ENCODE peak calls at places on chromosomes 6 and 20, in seven cellular contexts. J is body of pancreas, I is tibial artery, C is dorsolateral prefrontal cortex, T is BE2C, Y is lower leg skin, V is AG09309. U is an unnamed sample.

GRCh38 chr20:17059465-17059864 is 167.4 kb upstream of the PCSK2 start:
- DNase-seq in J (no peak), I (no peak), C (no peak), T (peak), Y (no peak), V (no peak), U (no peak)

GRCh38 chr6:137552146-137552545 is 58.0 kb upstream of the OLIG3 start:
- DNase-seq in J (no peak), I (no peak), C (no peak), T (no peak), Y (no peak), V (no peak), U (no peak)

GRCh38 chr20:57751411-57751810 is 41.6 kb upstream of the PMEPA1 start:
- DNase-seq in J (no peak), I (peak), C (no peak), T (no peak), Y (no peak), V (no peak), U (no peak)

GRCh38 chr6:106782524-106783265 is 153.3 kb downstream of the QRSL1 start:
- DNase-seq in J (peak), I (no peak), C (no peak), T (no peak), Y (no peak), V (no peak), U (no peak)

GRCh38 chr20:19806806-19807691 is 49.0 kb downstream of the RIN2 start:
- DNase-seq in J (peak), I (no peak), C (no peak), T (no peak), Y (no peak), V (no peak), U (peak)

GRCh38 chr6:137013031-137013430 is 31.7 kb downstream of the IL20RA start:
- DNase-seq in J (no peak), I (no peak), C (no peak), T (no peak), Y (no peak), V (no peak), U (peak)

GRCh38 chr20:62339647-62340062 is 27.5 kb downstream of the LAMA5 start:
- DNase-seq in J (no peak), I (no peak), C (no peak), T (no peak), Y (no peak), V (no peak), U (no peak)

GRCh38 chr20:39799366-39799965 is 837.3 kb downstream of the DHX35 start:
- DNase-seq in J (no peak), I (no peak), C (no peak), T (no peak), Y (no peak), V (no peak), U (no peak)

GRCh38 chr6:46828939-46829338 is 35.8 kb downstream of the MEP1A start:
- DNase-seq in J (no peak), I (no peak), C (no peak), T (no peak), Y (no peak), V (no peak), U (no peak)

GRCh38 chr20:36856196-36856595 is 19.7 kb upstream of the TLDC2 start:
- DNase-seq in J (no peak), I (no peak), C (no peak), T (no peak), Y (no peak), V (no peak), U (peak)

GRCh38 chr6:24574809-24575208 is 71.2 kb downstream of the KIAA0319 start:
- DNase-seq in J (no peak), I (peak), C (no peak), T (peak), Y (no peak), V (no peak), U (no peak)

GRCh38 chr6:84769247-84769646 is 4.8 kb upstream of the TBX18 start:
- DNase-seq in J (no peak), I (no peak), C (no peak), T (no peak), Y (no peak), V (no peak), U (no peak)

GRCh38 chr6:157223021-157223430 is 100.3 kb downstream of the TMEM242 start:
- DNase-seq in J (peak), I (no peak), C (peak), T (no peak), Y (peak), V (no peak), U (no peak)

GRCh38 chr6:75946146-75946831 is 126.2 kb downstream of the IMPG1 start:
- DNase-seq in J (no peak), I (no peak), C (no peak), T (no peak), Y (no peak), V (no peak), U (no peak)

GRCh38 chr6:119280080-119280479 is 69.5 kb downstream of the MAN1A1 start:
- DNase-seq in J (no peak), I (no peak), C (no peak), T (no peak), Y (no peak), V (no peak), U (no peak)

GRCh38 chr20:18005170-18005989 is 36.6 kb downstream of the MGME1 start:
- DNase-seq in J (no peak), I (no peak), C (peak), T (no peak), Y (peak), V (no peak), U (no peak)

GRCh38 chr6:84663866-84664265 is 100.5 kb downstream of the TBX18 start:
- DNase-seq in J (no peak), I (no peak), C (no peak), T (no peak), Y (no peak), V (no peak), U (peak)

GRCh38 chr6:50843842-50844241 is 25.2 kb downstream of the TFAP2B start:
- DNase-seq in J (no peak), I (no peak), C (no peak), T (no peak), Y (peak), V (no peak), U (no peak)

GRCh38 chr6:90000864-90001731 is 106.8 kb downstream of the GJA10 start:
- DNase-seq in J (no peak), I (no peak), C (no peak), T (peak), Y (no peak), V (no peak), U (no peak)

GRCh38 chr6:136094812-136095211 is 155.3 kb downstream of the MTFR2 start:
- DNase-seq in J (no peak), I (no peak), C (no peak), T (no peak), Y (no peak), V (no peak), U (no peak)

GRCh38 chr20:53926428-53927028 is 143.9 kb downstream of the BCAS1 start:
- DNase-seq in J (no peak), I (no peak), C (no peak), T (no peak), Y (peak), V (peak), U (peak)

GRCh38 chr20:36808317-36809257 is 35.0 kb upstream of the DSN1 start:
- DNase-seq in J (peak), I (peak), C (no peak), T (peak), Y (peak), V (peak), U (peak)

GRCh38 chr6:121158438-121158837 is 175.8 kb downstream of the TBC1D32 start:
- DNase-seq in J (no peak), I (no peak), C (no peak), T (no peak), Y (no peak), V (no peak), U (peak)

GRCh38 chr20:15224199-15224598 is 886.8 kb upstream of the FLRT3 start:
- DNase-seq in J (no peak), I (no peak), C (no peak), T (no peak), Y (no peak), V (no peak), U (no peak)

GRCh38 chr20:2297352-2297717 is 1.5 kb downstream of the TGM3 start:
- DNase-seq in J (peak), I (no peak), C (no peak), T (no peak), Y (peak), V (no peak), U (no peak)

GRCh38 chr6:70353343-70353913 is 50.5 kb upstream of the COL9A1 start:
- DNase-seq in J (no peak), I (no peak), C (no peak), T (no peak), Y (no peak), V (no peak), U (no peak)

GRCh38 chr20:1943267-1944002 is 48.2 kb downstream of the SIRPA start:
- DNase-seq in J (peak), I (peak), C (no peak), T (no peak), Y (peak), V (no peak), U (peak)

GRCh38 chr20:13800728-13801134 is 15.9 kb downstream of the NDUFAF5 start:
- DNase-seq in J (peak), I (peak), C (peak), T (peak), Y (peak), V (peak), U (peak)

GRCh38 chr6:56693246-56693607 is 50.5 kb upstream of the DST start:
- DNase-seq in J (peak), I (peak), C (peak), T (no peak), Y (peak), V (peak), U (peak)

GRCh38 chr6:166543603-166544293 is 42.7 kb downstream of the RAMACL start:
- DNase-seq in J (no peak), I (no peak), C (no peak), T (no peak), Y (peak), V (no peak), U (no peak)

GRCh38 chr20:26218301-26218700 is 521.6 kb upstream of the ZNF337 start:
- DNase-seq in J (no peak), I (no peak), C (no peak), T (no peak), Y (no peak), V (no peak), U (peak)

GRCh38 chr20:14451458-14451857 is 114.0 kb upstream of the FLRT3 start:
- DNase-seq in J (no peak), I (no peak), C (no peak), T (peak), Y (no peak), V (no peak), U (no peak)

GRCh38 chr20:4811661-4812181 is 90.0 kb downstream of the PRND start:
- DNase-seq in J (no peak), I (peak), C (no peak), T (no peak), Y (peak), V (no peak), U (no peak)

GRCh38 chr20:58878399-58878798 is 25.9 kb downstream of the GNAS start:
- DNase-seq in J (no peak), I (no peak), C (no peak), T (no peak), Y (no peak), V (no peak), U (no peak)
- H3K4me3 ChIP-seq in J (no peak), I (no peak), C (no peak), T (peak), Y (no peak), V (no peak), U (no peak)

DNA sequence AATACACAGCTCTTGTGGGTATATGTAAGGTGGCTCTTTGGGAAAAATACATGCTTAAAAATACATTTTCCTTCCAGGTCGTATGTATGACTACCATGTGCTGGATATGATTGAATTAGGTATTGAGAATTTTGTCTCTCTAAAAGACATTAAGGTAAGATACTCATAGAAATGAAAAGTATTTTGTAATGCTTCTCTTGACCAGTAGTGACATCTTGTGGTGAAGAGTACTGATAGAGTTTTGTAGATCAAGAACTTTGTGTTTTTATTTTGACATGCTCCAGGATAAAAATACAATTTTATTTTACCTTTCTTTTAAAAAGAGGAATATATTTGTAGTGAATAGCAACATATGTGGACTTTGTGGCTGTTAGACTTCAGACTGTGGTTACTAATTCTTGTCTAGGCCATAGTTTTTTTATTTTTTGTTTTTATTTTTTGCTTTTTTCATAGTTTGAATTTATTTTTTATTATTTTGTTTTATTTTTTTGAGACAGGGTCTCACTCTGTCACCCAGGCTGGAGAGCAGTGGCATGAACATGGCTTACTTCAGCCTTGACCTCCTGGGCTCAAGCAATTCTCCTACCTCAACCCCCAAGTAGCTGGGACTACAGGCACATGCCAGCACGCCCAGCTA is 17.9 kb downstream of the RPF2 start:
- DNase-seq in J (no peak), I (no peak), C (no peak), T (no peak), Y (no peak), V (no peak), U (peak)
- TF ChIP-seq CTCF in J (peak), I (peak), C (peak), T (peak), Y (no peak), V (peak), U (peak)

GRCh38 chr6:27668442-27669275 is 195.8 kb upstream of the ZNF184 start:
- DNase-seq in J (peak), I (no peak), C (no peak), T (peak), Y (no peak), V (no peak), U (peak)
- H3K4me3 ChIP-seq in J (no peak), I (no peak), C (peak), T (peak), Y (no peak), V (no peak), U (peak)

GRCh38 chr6:894274-894673 is 201.3 kb upstream of the EXOC2 start:
- DNase-seq in J (no peak), I (no peak), C (no peak), T (no peak), Y (no peak), V (no peak), U (no peak)
- TF ChIP-seq CTCF in J (no peak), I (no peak), C (no peak), T (peak), Y (no peak), V (no peak), U (peak)

GRCh38 chr20:24990810-24991252 is 1.7 kb downstream of the APMAP start:
- DNase-seq in J (no peak), I (no peak), C (peak), T (no peak), Y (peak), V (no peak), U (no peak)
- H3K4me3 ChIP-seq in J (no peak), I (no peak), C (peak), T (peak), Y (no peak), V (no peak), U (no peak)

GRCh38 chr20:50095476-50096078 is 17.4 kb downstream of the UBE2V1 start:
- DNase-seq in J (no peak), I (no peak), C (no peak), T (no peak), Y (peak), V (no peak), U (no peak)

GRCh38 chr20:50094522-50094921 is 18.4 kb downstream of the UBE2V1 start:
- DNase-seq in J (no peak), I (no peak), C (no peak), T (no peak), Y (no peak), V (no peak), U (no peak)

GRCh38 chr20:50089787-50090177 is 23.2 kb downstream of the UBE2V1 start:
- DNase-seq in J (no peak), I (no peak), C (no peak), T (no peak), Y (peak), V (no peak), U (no peak)

GRCh38 chr20:50093240-50093639 is 19.7 kb downstream of the UBE2V1 start:
- DNase-seq in J (no peak), I (no peak), C (no peak), T (no peak), Y (no peak), V (no peak), U (no peak)

GRCh38 chr20:50092436-50092835 is 20.5 kb downstream of the UBE2V1 start:
- DNase-seq in J (no peak), I (no peak), C (no peak), T (no peak), Y (no peak), V (no peak), U (peak)
- TF ChIP-seq CTCF in J (no peak), I (no peak), C (no peak), T (no peak), Y (no peak), V (no peak), U (no peak)

U was measured in fibroblast of the aortic adventitia.